ENCODE peak calls at places on chromosomes 7 and 10, in six cellular contexts. N is activated CD4-positive, alpha-beta memory T cell treated with anti-CD3 and anti-CD28 coated beads for 36 hours; W is stomach; F is stimulated activated CD8-positive, alpha-beta memory T cell treated with anti-CD3 and anti-CD28 coated beads, Interleukin-7, amount 100 ng/mL, for 1 hour; D is heart left ventricle; K is fibroblast of lung. P is an unnamed sample.

GRCh38 chr7:76267107-76267834 is 35.2 kb upstream of the HSPB1 start:
- DNase-seq in N (no peak), W (no peak), F (no peak), D (no peak), K (no peak), P (no peak)

GRCh38 chr7:156773966-156774365 is 119.0 kb downstream of the LMBR1 start:
- DNase-seq in N (no peak), W (no peak), F (no peak), D (no peak), K (peak), P (no peak)

GRCh38 chr10:121332829-121333765 is 265.1 kb downstream of the FGFR2 start:
- DNase-seq in N (no peak), W (no peak), F (no peak), D (no peak), K (peak), P (no peak)

GRCh38 chr7:81036041-81036440 is 117.2 kb upstream of the SEMA3C start:
- DNase-seq in N (no peak), W (no peak), F (no peak), D (no peak), K (peak), P (no peak)

GRCh38 chr10:120999868-121000267 is 148.7 kb downstream of the WDR11 start:
- DNase-seq in N (no peak), W (no peak), F (no peak), D (no peak), K (no peak), P (no peak)

GRCh38 chr7:105024734-105025133 is 10.7 kb downstream of the KMT2E start:
- DNase-seq in N (no peak), W (no peak), F (no peak), D (no peak), K (peak), P (no peak)

GRCh38 chr10:61750943-61751471 is 88.3 kb downstream of the CABCOCO1 start:
- DNase-seq in N (peak), W (peak), F (peak), D (peak), K (peak), P (peak)

GRCh38 chr10:103578782-103579382 is 85.4 kb downstream of the NEURL1 start:
- DNase-seq in N (no peak), W (peak), F (no peak), D (no peak), K (no peak), P (no peak)

P was measured in KBM-7.